ENCODE peak calls at places on chromosomes 1 and 21, in six cellular contexts. X, G, V, T, M and J are unnamed samples.
A peak's percentile ranks its signal among the peaks of the same experiment; 100 is the strongest.

GRCh38 chr1:46622341-46622740 is 5.7 kb upstream of the MOB3C start:
- DNase-seq in V (peak; percentile 28), X (no peak), G (peak; percentile 56), T (peak; percentile 70), M (peak; percentile 44), J (peak; percentile 71)

GRCh38 chr21:41681939-41682718 is 84.7 kb downstream of the RIPK4 start:
- DNase-seq in G (no peak), V (no peak), M (no peak), T (no peak), X (no peak), J (no peak)

GRCh38 chr1:15352122-15352957 is 57.3 kb upstream of the EFHD2 start:
- DNase-seq in T (no peak), G (no peak), V (peak; percentile 84), X (no peak), M (peak; percentile 59), J (peak; percentile 60)

GRCh38 chr1:7437608-7438395 is 333.3 kb upstream of the VAMP3 start:
- DNase-seq in T (no peak), G (no peak), M (no peak), X (no peak), V (no peak), J (no peak)

GRCh38 chr1:54290443-54291184 is 90.6 kb downstream of the MRPL37 start:
- DNase-seq in M (peak; percentile 83), X (no peak), V (peak; percentile 59), T (no peak), G (no peak), J (no peak)

GRCh38 chr1:229268505-229268904 is 2.4 kb upstream of the RAB4A start:
- DNase-seq in X (no peak), V (no peak), M (no peak), T (no peak), G (no peak), J (peak; percentile 8)

GRCh38 chr1:65027699-65028358 is 61.5 kb upstream of the JAK1 start:
- DNase-seq in G (no peak), V (no peak), M (no peak), T (no peak), X (no peak), J (no peak)

GRCh38 chr1:116265931-116266863 is 106.8 kb upstream of the ATP1A1 start:
- DNase-seq in G (no peak), V (no peak), X (no peak), M (no peak), T (no peak), J (no peak)

GRCh38 chr1:248618878-248619277 is 16.0 kb downstream of the OR2T11 start:
- DNase-seq in M (no peak), T (no peak), G (no peak), X (no peak), V (peak; percentile 0), J (peak; percentile 0)

GRCh38 chr1:59011663-59012062 is 227.8 kb upstream of the JUN start:
- DNase-seq in X (no peak), T (no peak), V (no peak), G (peak; percentile 20), M (no peak), J (no peak)

GRCh38 chr1:65069186-65069585 is 78.8 kb upstream of the AK4 start:
- DNase-seq in V (no peak), M (no peak), X (no peak), T (no peak), G (no peak), J (no peak)

GRCh38 chr1:4033129-4033676 is 133.1 kb upstream of the C1orf174 start:
- DNase-seq in X (no peak), G (peak; percentile 39), V (no peak), M (no peak), T (no peak), J (no peak)

GRCh38 chr1:110112143-110112542 is at the start of gene UBL4B:
- DNase-seq in G (no peak), X (no peak), T (no peak), V (no peak), M (no peak), J (no peak)

GRCh38 chr1:107378602-107379265 is 237.9 kb downstream of the NTNG1 start:
- DNase-seq in V (no peak), M (no peak), G (no peak), X (no peak), T (no peak), J (peak; percentile 15)

GRCh38 chr1:243335297-243335696 is 79.5 kb downstream of the SDCCAG8 start:
- DNase-seq in G (no peak), T (no peak), M (no peak), V (no peak), X (no peak), J (no peak)

GRCh38 chr1:206637605-206638004 is 2.3 kb downstream of the DYRK3 start:
- DNase-seq in X (no peak), G (no peak), T (no peak), M (no peak), V (no peak), J (no peak)

GRCh38 chr1:32924881-32925344 is 23.7 kb upstream of the TMEM54 start:
- DNase-seq in V (no peak), T (peak; percentile 82), X (peak; percentile 40), M (no peak), G (peak; percentile 74), J (peak; percentile 68)

GRCh38 chr1:76381450-76382108 is 307.0 kb downstream of the ST6GALNAC3 start:
- DNase-seq in V (peak; percentile 3), G (no peak), M (no peak), X (no peak), T (no peak), J (peak; percentile 10)

GRCh38 chr1:4010811-4011605 is 110.9 kb upstream of the C1orf174 start:
- DNase-seq in T (peak; percentile 31), V (no peak), X (no peak), M (no peak), G (peak; percentile 20), J (peak; percentile 11)

GRCh38 chr1:246281639-246282038 is 225.4 kb downstream of the SMYD3 start:
- DNase-seq in G (no peak), X (no peak), V (no peak), M (no peak), T (no peak), J (no peak)

GRCh38 chr1:160726498-160727391 is 12.3 kb upstream of the SLAMF7 start:
- DNase-seq in X (peak; percentile 73), M (peak; percentile 66), G (peak; percentile 88), T (peak; percentile 62), V (peak; percentile 55), J (peak; percentile 97)

GRCh38 chr1:38265293-38266196 is 219.0 kb upstream of the POU3F1 start:
- DNase-seq in M (no peak), V (no peak), G (no peak), T (no peak), X (no peak), J (peak; percentile 82)

GRCh38 chr1:160407819-160408801 is 7.7 kb downstream of the VANGL2 start:
- DNase-seq in G (peak; percentile 46), X (no peak), T (peak; percentile 41), V (no peak), M (no peak), J (peak; percentile 94)

GRCh38 chr1:180603850-180604226 is 28.0 kb upstream of the XPR1 start:
- DNase-seq in M (no peak), G (no peak), X (no peak), T (no peak), V (no peak), J (no peak)

GRCh38 chr1:11068556-11069232 is 8.9 kb upstream of the SRM start:
- DNase-seq in T (no peak), G (no peak), M (no peak), V (no peak), X (no peak), J (no peak)

GRCh38 chr1:226698659-226699058 is 40.4 kb downstream of the ITPKB start:
- DNase-seq in G (no peak), X (no peak), V (no peak), T (no peak), M (no peak), J (no peak)

GRCh38 chr1:23868848-23869450 is 859 bp upstream of the FUCA1 start:
- DNase-seq in V (no peak), X (no peak), M (no peak), G (no peak), T (no peak), J (peak; percentile 14)

GRCh38 chr1:64745986-64746940 is 1.4 kb downstream of the RAVER2 start:
- DNase-seq in T (no peak), V (peak; percentile 35), G (no peak), X (no peak), M (no peak), J (no peak)

GRCh38 chr1:117260761-117261462 is 50.2 kb upstream of the VTCN1 start:
- DNase-seq in T (no peak), X (no peak), G (no peak), M (no peak), V (no peak), J (no peak)

GRCh38 chr21:29365636-29366305 is 67.0 kb downstream of the BACH1 start:
- DNase-seq in M (no peak), T (no peak), G (no peak), X (no peak), V (no peak), J (no peak)

GRCh38 chr1:162381383-162381782 is at the start of gene C1orf226:
- DNase-seq in M (no peak), V (no peak), G (no peak), T (no peak), X (no peak), J (no peak)
- H3K27ac ChIP-seq in M (no peak within 1 kb of the TSS), V (no peak within 1 kb of the TSS), G (no peak within 1 kb of the TSS), T (no peak within 1 kb of the TSS), X (no peak within 1 kb of the TSS), J (no peak within 1 kb of the TSS)

GRCh38 chr1:185834371-185834900 is 100.2 kb downstream of the HMCN1 start:
- DNase-seq in M (peak; percentile 55), X (no peak), G (no peak), T (no peak), V (no peak), J (no peak)
- H2BK15ac ChIP-seq in M (no peak overlapping the region), X (no peak overlapping the region), G (no peak overlapping the region), T (no peak overlapping the region), V (no peak overlapping the region), J (no peak overlapping the region)

DNA sequence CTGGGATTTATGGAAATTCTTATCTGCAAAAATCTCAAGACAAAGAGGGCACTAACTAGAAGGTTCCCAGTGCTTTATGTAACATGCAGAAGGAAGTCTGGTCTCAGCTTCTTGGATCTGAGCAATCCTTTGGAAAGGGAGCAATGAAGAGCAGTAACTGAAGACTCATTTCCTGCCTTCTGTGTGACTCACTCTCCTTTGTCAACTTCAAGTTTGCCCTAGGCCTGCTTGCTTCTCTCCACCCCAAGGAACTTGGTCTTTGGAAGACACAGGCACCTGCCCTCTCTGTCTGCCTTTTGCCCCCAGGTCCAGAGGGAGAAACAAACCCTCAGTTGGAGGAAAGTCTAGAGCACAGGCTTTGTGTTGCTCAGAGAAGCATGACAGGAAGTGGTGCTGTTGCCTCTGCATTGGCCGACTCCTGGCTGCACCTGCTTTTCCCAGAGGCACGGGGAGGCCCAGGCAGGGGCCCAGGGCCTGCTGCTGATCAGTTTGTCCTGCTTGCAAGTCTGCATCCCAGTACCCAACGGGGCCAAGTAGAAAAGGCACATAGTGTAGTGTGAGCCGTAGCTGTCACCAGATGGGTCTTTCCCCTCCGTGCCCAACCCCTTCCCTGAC is 137.2 kb downstream of the DHRS3 start:
- DNase-seq in V (peak; percentile 96), G (no peak), X (no peak), M (peak; percentile 84), T (no peak), J (peak; percentile 79)
- H3K4me1 ChIP-seq in V (peaks cover 46% of the 10 kb centered on the region), G (no peaks in the 10 kb centered on the region), X (peaks cover 16% of the 10 kb centered on the region), M (peaks cover 21% of the 10 kb centered on the region), T (peaks cover 3% of the 10 kb centered on the region), J (no peaks in the 10 kb centered on the region)

DNA sequence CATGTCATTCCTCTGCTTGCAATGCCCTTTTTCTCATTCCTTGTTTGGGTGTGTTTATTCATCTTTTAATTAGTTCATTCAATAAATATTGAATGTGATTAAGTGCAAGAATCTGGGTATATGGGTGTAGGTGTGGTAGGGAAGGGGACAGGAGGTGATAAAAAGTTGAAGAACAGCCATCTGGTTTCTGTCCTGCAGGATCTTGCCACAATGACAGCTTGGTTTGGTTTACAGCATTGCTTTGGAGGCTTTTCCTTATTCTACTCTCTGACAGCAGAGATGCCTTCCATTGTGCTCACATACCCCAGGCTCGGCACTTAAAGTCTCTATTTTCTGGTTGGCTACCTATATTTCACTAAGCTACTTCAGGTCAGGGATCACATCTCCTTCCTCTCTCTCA is 3.0 kb upstream of the REG4 start:
- DNase-seq in T (peak; percentile 11), V (no peak), X (no peak), M (no peak), G (no peak), J (no peak)
- H3K27ac ChIP-seq in T (no peak overlapping the region), V (no peak overlapping the region), X (no peak overlapping the region), M (no peak overlapping the region), G (no peak overlapping the region), J (no peak overlapping the region)